ENCODE peak calls at places on chromosomes 7 and 10, in seven cellular contexts. P, A, W, X, O, Q and R are unnamed samples.

GRCh38 chr10:36492590-36493510 is 632.5 kb upstream of the ANKRD30A start:
- DNase-seq in P (no peak), A (no peak), W (peak; percentile 89), X (no peak), O (no peak), Q (no peak), R (no peak)

GRCh38 chr10:12981570-12981969 is 19.9 kb downstream of the CCDC3 start:
- DNase-seq in P (no peak), A (no peak), W (peak; percentile 4), X (no peak), O (no peak), Q (no peak), R (no peak)

GRCh38 chr7:148264933-148265557 is 325.5 kb upstream of the C7orf33 start:
- DNase-seq in P (no peak), A (peak; percentile 17), W (peak; percentile 63), X (no peak), O (peak; percentile 8), Q (no peak), R (no peak)

GRCh38 chr7:102318482-102318971 is 31.9 kb downstream of the SH2B2 start:
- DNase-seq in P (no peak), A (peak; percentile 21), W (peak; percentile 18), X (peak; percentile 52), O (no peak), Q (peak; percentile 36), R (no peak)

GRCh38 chr10:90856964-90857634 is 740 bp downstream of the HTR7 start:
- DNase-seq in P (peak; percentile 26), A (no peak), W (peak; percentile 45), X (no peak), O (no peak), Q (no peak), R (peak; percentile 7)

GRCh38 chr10:6618340-6618739 is 38.3 kb upstream of the PRKCQ start:
- DNase-seq in P (no peak), A (no peak), W (no peak), X (peak; percentile 25), O (no peak), Q (no peak), R (no peak)

GRCh38 chr10:23442936-23443335 is 4.1 kb downstream of the OTUD1 start:
- DNase-seq in P (no peak), A (no peak), W (peak; percentile 63), X (no peak), O (no peak), Q (no peak), R (no peak)

GRCh38 chr7:17489987-17490386 is 191.5 kb downstream of the AHR start:
- DNase-seq in P (no peak), A (no peak), W (no peak), X (no peak), O (no peak), Q (no peak), R (no peak)

GRCh38 chr10:45534572-45534971 is 138.0 kb downstream of the ZFAND4 start:
- DNase-seq in P (no peak), A (no peak), W (no peak), X (no peak), O (no peak), Q (no peak), R (no peak)

GRCh38 chr7:86282014-86282682 is 361.6 kb upstream of the GRM3 start:
- DNase-seq in P (no peak), A (no peak), W (no peak), X (no peak), O (no peak), Q (no peak), R (no peak)

GRCh38 chr10:44306147-44306710 is 78.7 kb downstream of the CXCL12 start:
- DNase-seq in P (no peak), A (no peak), W (peak; percentile 86), X (peak; percentile 31), O (no peak), Q (no peak), R (no peak)

GRCh38 chr7:137755846-137756685 is 90.7 kb downstream of the DGKI start:
- DNase-seq in P (no peak), A (no peak), W (peak; percentile 71), X (no peak), O (no peak), Q (no peak), R (no peak)

GRCh38 chr10:132141526-132142395 is 45.0 kb upstream of the DPYSL4 start:
- DNase-seq in P (peak; percentile 28), A (no peak), W (no peak), X (peak; percentile 11), O (peak; percentile 0), Q (peak; percentile 16), R (peak; percentile 2)

GRCh38 chr7:134873253-134873652 is 93.8 kb downstream of the CALD1 start:
- DNase-seq in P (no peak), A (peak; percentile 2), W (peak; percentile 67), X (no peak), O (no peak), Q (no peak), R (no peak)

GRCh38 chr7:129008645-129009414 is 46.1 kb downstream of the TNPO3 start:
- DNase-seq in P (no peak), A (no peak), W (no peak), X (no peak), O (no peak), Q (no peak), R (no peak)

GRCh38 chr10:126749030-126749655 is 78.7 kb upstream of the C10orf90 start:
- DNase-seq in P (peak; percentile 72), A (peak; percentile 76), W (peak; percentile 86), X (peak; percentile 82), O (peak; percentile 58), Q (peak; percentile 55), R (peak; percentile 31)